ENCODE peak calls at places on chromosomes 16 and 17, in nine cellular contexts. One of them, this sample, is unnamed.

GRCh38 chr17:27343972-27344607 is 50.2 kb downstream of the WSB1 start:
- DNase-seq in transverse colon: no peak
- DNase-seq in HL-60: no peak
- DNase-seq in WERI-Rb-1: no peak
- DNase-seq in nephron progenitor cell: no peak
- DNase-seq in OCI-LY7: no peak
- DNase-seq in left ventricle myocardium inferior: no peak
- DNase-seq in uterus: no peak
- DNase-seq in psoas muscle: no peak
- DNase-seq in this sample: no peak

GRCh38 chr17:13909901-13910519 is 159.3 kb upstream of the COX10 start:
- DNase-seq in transverse colon: no peak
- DNase-seq in HL-60: no peak
- DNase-seq in WERI-Rb-1: no peak
- DNase-seq in nephron progenitor cell: no peak
- DNase-seq in OCI-LY7: no peak
- DNase-seq in left ventricle myocardium inferior: no peak
- DNase-seq in uterus: no peak
- DNase-seq in psoas muscle: no peak
- DNase-seq in this sample: no peak

GRCh38 chr17:61463068-61463980 is 11.1 kb downstream of the TBX4 start:
- DNase-seq in transverse colon: no peak
- DNase-seq in HL-60: no peak
- DNase-seq in WERI-Rb-1: no peak
- DNase-seq in nephron progenitor cell: no peak
- DNase-seq in OCI-LY7: no peak
- DNase-seq in left ventricle myocardium inferior: no peak
- DNase-seq in uterus: no peak
- DNase-seq in psoas muscle: peak
- DNase-seq in this sample: no peak

GRCh38 chr17:6642592-6642991 is 1.7 kb downstream of the TXNDC17 start:
- DNase-seq in transverse colon: no peak
- DNase-seq in HL-60: no peak
- DNase-seq in WERI-Rb-1: no peak
- DNase-seq in nephron progenitor cell: no peak
- DNase-seq in OCI-LY7: no peak
- DNase-seq in left ventricle myocardium inferior: no peak
- DNase-seq in uterus: no peak
- DNase-seq in psoas muscle: no peak
- DNase-seq in this sample: no peak

GRCh38 chr17:38562903-38563302 is 42.8 kb downstream of the SRCIN1 start:
- DNase-seq in transverse colon: no peak
- DNase-seq in HL-60: no peak
- DNase-seq in WERI-Rb-1: no peak
- DNase-seq in nephron progenitor cell: no peak
- DNase-seq in OCI-LY7: no peak
- DNase-seq in left ventricle myocardium inferior: no peak
- DNase-seq in uterus: no peak
- DNase-seq in psoas muscle: no peak
- DNase-seq in this sample: no peak

GRCh38 chr17:41060052-41060604 is at the start of gene KRTAP2-3:
- DNase-seq in transverse colon: no peak
- DNase-seq in HL-60: no peak
- DNase-seq in WERI-Rb-1: no peak
- DNase-seq in nephron progenitor cell: no peak
- DNase-seq in OCI-LY7: no peak
- DNase-seq in left ventricle myocardium inferior: no peak
- DNase-seq in uterus: no peak
- DNase-seq in psoas muscle: no peak
- DNase-seq in this sample: no peak

GRCh38 chr16:55552621-55553020 is 13.9 kb upstream of the CAPNS2 start:
- DNase-seq in transverse colon: no peak
- DNase-seq in HL-60: no peak
- DNase-seq in WERI-Rb-1: no peak
- DNase-seq in nephron progenitor cell: no peak
- DNase-seq in OCI-LY7: no peak
- DNase-seq in left ventricle myocardium inferior: no peak
- DNase-seq in uterus: no peak
- DNase-seq in psoas muscle: no peak
- DNase-seq in this sample: no peak

GRCh38 chr17:76551685-76552084 is 11.8 kb downstream of the PRCD start:
- DNase-seq in transverse colon: no peak
- DNase-seq in HL-60: no peak
- DNase-seq in WERI-Rb-1: no peak
- DNase-seq in nephron progenitor cell: no peak
- DNase-seq in OCI-LY7: no peak
- DNase-seq in left ventricle myocardium inferior: no peak
- DNase-seq in uterus: no peak
- DNase-seq in psoas muscle: no peak
- DNase-seq in this sample: no peak

GRCh38 chr16:70646260-70647241 is at the start of gene IL34:
- DNase-seq in transverse colon: no peak
- DNase-seq in HL-60: no peak
- DNase-seq in WERI-Rb-1: no peak
- DNase-seq in nephron progenitor cell: peak
- DNase-seq in OCI-LY7: no peak
- DNase-seq in left ventricle myocardium inferior: no peak
- DNase-seq in uterus: peak
- DNase-seq in psoas muscle: peak
- DNase-seq in this sample: peak

GRCh38 chr16:16175296-16175695 is 48.0 kb downstream of the ABCC6 start:
- DNase-seq in transverse colon: peak
- DNase-seq in HL-60: no peak
- DNase-seq in WERI-Rb-1: no peak
- DNase-seq in nephron progenitor cell: no peak
- DNase-seq in OCI-LY7: no peak
- DNase-seq in left ventricle myocardium inferior: peak
- DNase-seq in uterus: no peak
- DNase-seq in psoas muscle: no peak
- DNase-seq in this sample: no peak

GRCh38 chr17:39867084-39867890 is 715 bp upstream of the ZPBP2 start:
- DNase-seq in transverse colon: peak
- DNase-seq in HL-60: no peak
- DNase-seq in WERI-Rb-1: no peak
- DNase-seq in nephron progenitor cell: no peak
- DNase-seq in OCI-LY7: no peak
- DNase-seq in left ventricle myocardium inferior: no peak
- DNase-seq in uterus: no peak
- DNase-seq in psoas muscle: no peak
- DNase-seq in this sample: peak

GRCh38 chr16:12639044-12639443 is 164.6 kb downstream of the CPPED1 start:
- DNase-seq in transverse colon: no peak
- DNase-seq in HL-60: no peak
- DNase-seq in WERI-Rb-1: no peak
- DNase-seq in nephron progenitor cell: no peak
- DNase-seq in OCI-LY7: no peak
- DNase-seq in left ventricle myocardium inferior: no peak
- DNase-seq in uterus: no peak
- DNase-seq in psoas muscle: no peak
- DNase-seq in this sample: no peak

GRCh38 chr17:7929158-7930029 is at the start of gene KCNAB3:
- DNase-seq in transverse colon: peak
- DNase-seq in HL-60: no peak
- DNase-seq in WERI-Rb-1: no peak
- DNase-seq in nephron progenitor cell: peak
- DNase-seq in OCI-LY7: no peak
- DNase-seq in left ventricle myocardium inferior: peak
- DNase-seq in uterus: peak
- DNase-seq in psoas muscle: no peak
- DNase-seq in this sample: peak

DNA sequence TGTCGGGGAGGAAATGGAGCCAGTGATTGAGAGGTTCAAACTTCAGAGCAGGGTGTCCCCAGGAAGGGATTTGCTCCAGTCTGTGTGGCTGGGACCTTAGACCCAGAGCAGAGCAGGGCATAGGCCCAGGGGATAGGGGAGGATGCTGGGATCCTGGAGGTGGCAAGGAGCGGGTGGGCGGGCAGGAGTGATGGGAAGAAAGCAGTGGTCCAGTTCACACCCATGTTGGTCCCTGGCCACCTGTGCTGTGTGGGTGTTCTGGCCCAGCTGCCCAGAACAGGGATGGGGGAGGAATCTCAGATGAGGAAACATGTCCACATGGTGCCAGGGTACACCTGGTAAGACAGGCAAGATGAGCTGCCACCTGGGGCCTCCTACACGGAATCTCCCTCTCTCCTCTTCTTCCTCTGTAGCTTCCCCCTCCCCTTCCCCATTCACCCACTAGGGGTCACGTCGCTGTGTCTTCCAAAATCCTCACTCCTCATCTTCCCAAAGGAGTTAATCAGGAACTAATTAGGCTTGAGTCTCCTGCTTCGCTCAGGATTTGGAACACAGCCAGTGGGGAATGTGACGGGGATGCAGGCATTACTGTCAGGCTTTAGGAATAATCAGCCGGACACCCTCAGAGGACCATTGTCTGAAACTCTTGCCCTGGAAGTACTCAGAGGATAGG is 2.3 kb downstream of the BEAN1 start:
- DNase-seq in transverse colon: no peak
- DNase-seq in HL-60: no peak
- DNase-seq in WERI-Rb-1: no peak
- DNase-seq in nephron progenitor cell: peak
- DNase-seq in OCI-LY7: no peak
- DNase-seq in left ventricle myocardium inferior: no peak
- DNase-seq in uterus: no peak
- DNase-seq in psoas muscle: no peak
- DNase-seq in this sample: no peak
- TF ChIP-seq CTCF in transverse colon: no peak
- TF ChIP-seq CTCF in HL-60: no peak
- TF ChIP-seq CTCF in WERI-Rb-1: peak
- TF ChIP-seq CTCF in nephron progenitor cell: peak
- TF ChIP-seq CTCF in OCI-LY7: no peak
- TF ChIP-seq CTCF in left ventricle myocardium inferior: no peak
- TF ChIP-seq CTCF in uterus: no peak
- TF ChIP-seq CTCF in psoas muscle: no peak
- TF ChIP-seq CTCF in this sample: no peak

DNA sequence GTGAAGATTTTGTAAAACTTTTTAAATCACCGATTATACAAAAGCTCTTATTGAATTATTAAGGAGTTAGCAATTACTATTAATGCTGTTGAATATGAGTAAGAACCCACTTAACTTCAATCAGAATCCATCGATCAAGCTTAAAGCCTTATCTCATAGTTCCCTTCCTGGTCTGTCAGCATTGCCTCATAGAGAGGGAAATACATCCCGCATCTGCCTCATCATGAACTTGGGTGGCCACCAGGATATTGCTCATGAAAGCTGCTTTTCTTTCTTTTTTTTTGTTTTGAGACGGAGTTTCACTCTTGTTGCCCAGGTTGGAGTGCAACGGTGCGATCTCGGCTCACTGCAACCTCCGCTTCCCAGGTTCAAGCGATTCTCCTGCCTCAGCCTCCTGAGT is 66.7 kb downstream of the PIGL start:
- DNase-seq in transverse colon: no peak
- DNase-seq in HL-60: no peak
- DNase-seq in WERI-Rb-1: no peak
- DNase-seq in nephron progenitor cell: no peak
- DNase-seq in OCI-LY7: no peak
- DNase-seq in left ventricle myocardium inferior: no peak
- DNase-seq in uterus: no peak
- DNase-seq in psoas muscle: no peak
- DNase-seq in this sample: no peak
- TF ChIP-seq CTCF in transverse colon: no peak
- TF ChIP-seq CTCF in HL-60: no peak
- TF ChIP-seq CTCF in WERI-Rb-1: no peak
- TF ChIP-seq CTCF in nephron progenitor cell: no peak
- TF ChIP-seq CTCF in OCI-LY7: no peak
- TF ChIP-seq CTCF in left ventricle myocardium inferior: no peak
- TF ChIP-seq CTCF in uterus: no peak
- TF ChIP-seq CTCF in psoas muscle: no peak
- TF ChIP-seq CTCF in this sample: no peak

DNA sequence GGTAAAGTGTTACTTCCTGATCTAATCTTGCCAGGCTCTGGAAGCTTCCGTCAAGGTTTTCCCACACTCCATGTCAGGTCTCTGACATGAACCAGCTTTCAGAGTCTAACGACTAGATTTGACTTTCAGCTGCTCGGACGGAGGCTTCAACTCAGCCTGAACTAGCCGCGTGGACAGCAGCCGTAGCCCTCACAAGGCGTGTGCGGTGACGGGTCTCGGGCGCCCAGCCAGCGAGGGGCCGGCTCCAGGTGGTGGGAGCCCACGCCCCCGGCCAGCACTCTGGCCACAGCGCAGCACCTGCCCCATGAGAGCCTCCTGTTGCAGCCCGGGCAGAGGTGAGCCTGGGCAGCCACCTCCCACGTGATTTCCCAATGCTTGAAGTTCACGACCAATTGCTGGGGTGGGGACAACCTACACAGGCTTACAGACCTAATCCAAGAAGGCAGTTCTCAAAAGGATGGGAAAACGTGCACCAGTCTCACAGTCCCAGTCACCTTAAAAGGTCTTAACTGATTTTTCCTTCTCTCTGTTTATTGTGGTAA is 45.5 kb downstream of the TBC1D16 start:
- DNase-seq in transverse colon: peak
- DNase-seq in HL-60: no peak
- DNase-seq in WERI-Rb-1: no peak
- DNase-seq in nephron progenitor cell: no peak
- DNase-seq in OCI-LY7: no peak
- DNase-seq in left ventricle myocardium inferior: no peak
- DNase-seq in uterus: no peak
- DNase-seq in psoas muscle: no peak
- DNase-seq in this sample: no peak
- TF ChIP-seq CTCF in transverse colon: no peak
- TF ChIP-seq CTCF in HL-60: no peak
- TF ChIP-seq CTCF in WERI-Rb-1: no peak
- TF ChIP-seq CTCF in nephron progenitor cell: no peak
- TF ChIP-seq CTCF in OCI-LY7: no peak
- TF ChIP-seq CTCF in left ventricle myocardium inferior: no peak
- TF ChIP-seq CTCF in uterus: no peak
- TF ChIP-seq CTCF in psoas muscle: no peak
- TF ChIP-seq CTCF in this sample: no peak

GRCh38 chr16:28064150-28064549 is 636 bp upstream of the GSG1L start:
- DNase-seq in transverse colon: no peak
- DNase-seq in HL-60: no peak
- DNase-seq in WERI-Rb-1: no peak
- DNase-seq in nephron progenitor cell: no peak
- DNase-seq in OCI-LY7: no peak
- DNase-seq in left ventricle myocardium inferior: no peak
- DNase-seq in uterus: no peak
- DNase-seq in psoas muscle: no peak
- DNase-seq in this sample: no peak

GRCh38 chr16:28063047-28063521 is 430 bp downstream of the GSG1L start:
- DNase-seq in transverse colon: no peak
- DNase-seq in HL-60: peak
- DNase-seq in WERI-Rb-1: no peak
- DNase-seq in nephron progenitor cell: peak
- DNase-seq in OCI-LY7: no peak
- DNase-seq in left ventricle myocardium inferior: no peak
- DNase-seq in uterus: no peak
- DNase-seq in psoas muscle: no peak
- DNase-seq in this sample: peak

GRCh38 chr16:28064706-28065249 is 1.3 kb upstream of the GSG1L start:
- DNase-seq in transverse colon: no peak
- DNase-seq in HL-60: no peak
- DNase-seq in WERI-Rb-1: no peak
- DNase-seq in nephron progenitor cell: no peak
- DNase-seq in OCI-LY7: no peak
- DNase-seq in left ventricle myocardium inferior: no peak
- DNase-seq in uterus: no peak
- DNase-seq in psoas muscle: no peak
- DNase-seq in this sample: no peak

GRCh38 chr16:28062261-28063046 is 1.1 kb downstream of the GSG1L start:
- DNase-seq in transverse colon: no peak
- DNase-seq in HL-60: no peak
- DNase-seq in WERI-Rb-1: peak
- DNase-seq in nephron progenitor cell: no peak
- DNase-seq in OCI-LY7: no peak
- DNase-seq in left ventricle myocardium inferior: no peak
- DNase-seq in uterus: no peak
- DNase-seq in psoas muscle: no peak
- DNase-seq in this sample: no peak

GRCh38 chr16:28063611-28064061 is at the start of gene GSG1L:
- DNase-seq in transverse colon: no peak
- DNase-seq in HL-60: no peak
- DNase-seq in WERI-Rb-1: peak
- DNase-seq in nephron progenitor cell: peak
- DNase-seq in OCI-LY7: no peak
- DNase-seq in left ventricle myocardium inferior: no peak
- DNase-seq in uterus: no peak
- DNase-seq in psoas muscle: no peak
- DNase-seq in this sample: peak
- TF ChIP-seq CTCF in transverse colon: no peak
- TF ChIP-seq CTCF in HL-60: no peak
- TF ChIP-seq CTCF in WERI-Rb-1: peak
- TF ChIP-seq CTCF in nephron progenitor cell: peak
- TF ChIP-seq CTCF in OCI-LY7: no peak
- TF ChIP-seq CTCF in left ventricle myocardium inferior: peak
- TF ChIP-seq CTCF in uterus: no peak
- TF ChIP-seq CTCF in psoas muscle: peak
- TF ChIP-seq CTCF in this sample: no peak